ENCODE peak calls at places on chromosomes 2 and 18, in six cellular contexts. L, W, Q, Y, P and Z are unnamed samples.

GRCh38 chr18:5294618-5295230 is 802 bp downstream of the ZBTB14 start:
- DNase-seq in L (no peak), P (peak; percentile 54), W (peak; percentile 88), Q (no peak), Y (peak; percentile 81), Z (peak; percentile 46)

GRCh38 chr2:99701503-99701902 is 211.7 kb upstream of the REV1 start:
- DNase-seq in L (peak; percentile 58), Y (no peak), W (no peak), Q (no peak), P (no peak), Z (no peak)

GRCh38 chr2:143936758-143937562 is 583.0 kb downstream of the ZEB2 start:
- DNase-seq in P (peak; percentile 47), Q (no peak), W (peak; percentile 69), L (peak; percentile 70), Y (peak; percentile 70), Z (no peak)

GRCh38 chr2:31956299-31956698 is 54.5 kb downstream of the MEMO1 start:
- DNase-seq in Q (no peak), Y (no peak), L (no peak), W (no peak), P (no peak), Z (no peak)

GRCh38 chr2:39124770-39125075 is 3.9 kb upstream of the SOS1 start:
- DNase-seq in Q (peak; percentile 38), W (peak; percentile 70), L (no peak), P (no peak), Y (no peak), Z (no peak)

GRCh38 chr18:48820483-48821250 is 130.1 kb downstream of the SMAD7 start:
- DNase-seq in L (no peak), Y (peak; percentile 59), W (peak; percentile 79), P (no peak), Q (peak; percentile 47), Z (no peak)

GRCh38 chr18:35578481-35578880 is 3.1 kb upstream of the GALNT1 start:
- DNase-seq in Q (no peak), L (peak; percentile 20), Y (no peak), P (no peak), W (no peak), Z (no peak)

GRCh38 chr18:80167331-80167730 is 58.3 kb downstream of the ADNP2 start:
- DNase-seq in P (no peak), Y (no peak), Q (no peak), L (no peak), W (no peak), Z (no peak)

GRCh38 chr2:186976329-186976728 is 127.4 kb upstream of the ZSWIM2 start:
- DNase-seq in Y (no peak), W (no peak), P (no peak), Q (no peak), L (no peak), Z (no peak)

GRCh38 chr2:54665436-54665856 is 58.0 kb upstream of the EML6 start:
- DNase-seq in P (peak; percentile 49), W (peak; percentile 95), L (peak; percentile 75), Q (peak; percentile 34), Y (no peak), Z (no peak)

GRCh38 chr2:222743263-222743865 is 71.9 kb downstream of the MOGAT1 start:
- DNase-seq in Q (no peak), W (no peak), L (no peak), Y (no peak), P (no peak), Z (no peak)

GRCh38 chr2:198994678-198995077 is 463.1 kb downstream of the SATB2 start:
- DNase-seq in Y (no peak), W (no peak), L (no peak), Q (no peak), P (no peak), Z (no peak)

GRCh38 chr2:110674620-110675555 is 3.0 kb downstream of the BUB1 start:
- DNase-seq in Q (peak; percentile 80), W (peak; percentile 83), L (peak; percentile 54), P (no peak), Y (no peak), Z (no peak)

GRCh38 chr2:115161531-115162453 is 719.4 kb downstream of the DPP10 start:
- DNase-seq in Q (no peak), P (peak; percentile 43), Y (peak; percentile 41), W (no peak), L (no peak), Z (no peak)

GRCh38 chr2:43003702-43004101 is 211.3 kb upstream of the HAAO start:
- DNase-seq in P (no peak), W (no peak), Y (no peak), L (no peak), Q (no peak), Z (no peak)

GRCh38 chr2:47226124-47227040 is 71.3 kb upstream of the STPG4 start:
- DNase-seq in W (no peak), Q (peak; percentile 25), P (no peak), L (no peak), Y (no peak), Z (no peak)

GRCh38 chr2:185793532-185794073 is 55.0 kb downstream of the FSIP2 start:
- DNase-seq in W (no peak), P (no peak), Y (no peak), L (peak; percentile 20), Q (no peak), Z (no peak)

GRCh38 chr18:37391698-37392548 is 173.7 kb downstream of the CELF4 start:
- DNase-seq in P (no peak), Y (no peak), Q (no peak), L (no peak), W (no peak), Z (no peak)

GRCh38 chr2:144084114-144084661 is 435.7 kb downstream of the ZEB2 start:
- DNase-seq in Q (no peak), W (no peak), P (no peak), Y (no peak), L (peak; percentile 85), Z (no peak)

GRCh38 chr2:118850901-118851268 is 3.4 kb upstream of the EN1 start:
- DNase-seq in W (no peak), L (no peak), Q (no peak), Y (no peak), P (no peak), Z (no peak)
- H3K9me3 ChIP-seq in W (no peaks in the 10 kb centered on the region), L (no peaks in the 10 kb centered on the region), Q (no peaks in the 10 kb centered on the region), Y (no peaks in the 10 kb centered on the region), P (peaks cover 3% of the 10 kb centered on the region), Z (no peaks in the 10 kb centered on the region)

GRCh38 chr2:240468300-240469238 is 33.1 kb downstream of the GPC1 start:
- DNase-seq in W (no peak), P (no peak), Y (peak; percentile 50), L (no peak), Q (peak; percentile 9), Z (no peak)

GRCh38 chr2:240469239-240469636 is 33.8 kb downstream of the GPC1 start:
- DNase-seq in Y (peak; percentile 37), P (no peak), W (no peak), L (no peak), Q (peak; percentile 6), Z (no peak)

GRCh38 chr2:240469747-240470146 is 34.3 kb downstream of the GPC1 start:
- DNase-seq in Q (no peak), W (no peak), P (no peak), L (no peak), Y (peak; percentile 37), Z (no peak)

GRCh38 chr2:240473211-240473610 is 37.7 kb downstream of the GPC1 start:
- DNase-seq in P (no peak), Q (no peak), W (no peak), L (no peak), Y (no peak), Z (no peak)

DNA sequence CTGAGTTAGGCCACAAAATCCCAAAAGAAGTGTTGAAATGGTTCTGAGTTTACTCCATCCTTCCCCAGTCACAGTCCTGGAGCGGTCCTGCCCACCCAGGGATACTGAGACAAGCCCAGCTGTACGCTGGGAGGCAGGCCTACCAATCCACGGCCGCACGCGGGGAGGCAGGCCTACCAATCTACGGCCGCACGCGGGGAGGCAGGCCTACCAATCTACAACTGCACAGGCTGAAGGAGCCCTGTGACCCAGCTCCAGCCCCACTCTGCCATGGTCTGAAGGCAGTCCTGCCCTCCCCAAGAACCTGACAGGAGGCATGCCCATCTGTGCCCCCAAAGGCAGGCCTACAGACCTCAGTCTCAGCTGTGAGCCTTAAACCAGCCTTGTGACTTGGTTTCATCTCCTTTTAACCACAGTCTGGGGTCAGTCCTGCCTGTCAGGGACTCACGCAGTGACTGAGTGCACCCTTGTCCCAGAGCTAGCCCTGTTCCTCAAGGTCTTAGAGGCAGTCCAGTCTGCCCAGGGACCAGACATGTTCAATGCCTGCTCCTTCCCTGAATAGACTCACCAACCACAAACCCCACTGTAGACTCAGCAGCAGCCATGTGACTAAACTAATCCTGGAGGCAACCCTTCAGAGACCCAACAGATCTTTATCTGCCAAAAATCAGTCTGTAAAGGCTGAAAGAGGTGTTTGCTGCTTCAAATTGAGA is 36.8 kb downstream of the GPC1 start:
- DNase-seq in P (no peak), W (no peak), Y (peak; percentile 37), Q (no peak), L (no peak), Z (no peak)
- H3K9me3 ChIP-seq in P (peaks cover 24% of the 10 kb centered on the region), W (peaks cover 5% of the 10 kb centered on the region), Y (no peaks in the 10 kb centered on the region), Q (no peaks in the 10 kb centered on the region), L (no peaks in the 10 kb centered on the region), Z (no peaks in the 10 kb centered on the region)

GRCh38 chr2:189291460-189291859 is 111.9 kb upstream of the COL5A2 start:
- DNase-seq in Q (no peak), L (no peak), P (no peak), Y (no peak), W (no peak), Z (no peak)

GRCh38 chr2:189287982-189288494 is 108.5 kb upstream of the COL5A2 start:
- DNase-seq in L (peak; percentile 87), P (peak; percentile 56), Q (no peak), Y (no peak), W (peak; percentile 60), Z (no peak)

GRCh38 chr2:189297446-189297845 is 117.9 kb upstream of the COL5A2 start:
- DNase-seq in Y (no peak), W (no peak), L (peak; percentile 47), P (no peak), Q (no peak), Z (no peak)

GRCh38 chr2:189298038-189298437 is 118.5 kb upstream of the COL5A2 start:
- DNase-seq in Q (no peak), Y (no peak), P (no peak), L (peak; percentile 38), W (no peak), Z (no peak)

DNA sequence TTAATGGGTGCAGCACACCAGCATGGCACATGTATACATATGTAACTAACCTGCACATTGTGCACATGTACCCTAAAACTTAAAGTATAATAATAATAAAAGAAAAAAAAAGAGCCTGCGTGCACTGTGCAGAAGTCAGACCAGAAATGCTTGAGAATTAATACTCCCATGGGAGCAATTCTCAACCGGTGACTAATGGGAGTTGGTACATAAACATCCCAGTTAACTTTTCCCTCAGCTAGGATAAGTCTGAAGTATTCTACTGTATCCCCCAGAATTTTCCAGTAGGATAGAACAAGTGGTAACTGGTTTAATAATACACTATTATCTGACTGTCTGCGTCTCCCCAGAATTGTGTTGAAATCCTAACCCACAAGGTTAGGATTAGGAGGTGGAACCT is 113.6 kb upstream of the COL5A2 start:
- DNase-seq in Q (no peak), W (no peak), Y (no peak), L (peak; percentile 88), P (no peak), Z (no peak)
- H3K9me3 ChIP-seq in Q (no peaks in the 10 kb centered on the region), W (no peaks in the 10 kb centered on the region), Y (no peaks in the 10 kb centered on the region), L (no peaks in the 10 kb centered on the region), P (peaks cover 11% of the 10 kb centered on the region), Z (no peaks in the 10 kb centered on the region)

DNA sequence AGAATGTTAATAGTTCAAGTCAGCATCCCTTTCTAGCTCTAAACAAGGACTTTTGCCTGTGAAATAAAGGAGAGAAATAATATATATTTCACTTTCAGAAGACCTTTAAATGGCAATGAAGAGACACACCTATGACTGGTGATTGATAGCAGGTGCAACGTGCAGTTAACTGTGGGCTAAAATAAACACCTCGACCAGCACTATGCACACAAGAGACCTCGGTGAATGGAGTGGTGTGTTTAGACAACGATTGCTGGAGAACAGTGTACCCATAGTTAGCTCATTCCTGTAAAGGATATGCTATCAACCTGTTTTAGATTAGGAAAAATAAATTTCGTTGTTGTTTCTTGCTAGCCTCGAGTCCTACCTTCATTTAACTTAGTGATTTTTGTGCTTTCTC is 143.4 kb downstream of the NR4A2 start:
- DNase-seq in W (no peak), L (no peak), Y (no peak), P (no peak), Q (no peak), Z (no peak)
- H3K9me3 ChIP-seq in W (peaks cover 7% of the 10 kb centered on the region), L (no peaks in the 10 kb centered on the region), Y (no peaks in the 10 kb centered on the region), P (no peaks in the 10 kb centered on the region), Q (no peaks in the 10 kb centered on the region), Z (no peaks in the 10 kb centered on the region)